ENCODE peak calls at places on chromosomes 11 and 22, in seven cellular contexts. T, W, K, V, A, S and B are unnamed samples.
A peak's percentile ranks its signal among the peaks of the same experiment; 100 is the strongest.

GRCh38 chr11:4644233-4644632 is 451 bp downstream of the OR51E1 start:
- DNase-seq in T (no peak), W (no peak), K (no peak), V (no peak), A (no peak), S (no peak), B (no peak)

GRCh38 chr11:131373326-131373725 is 2.9 kb downstream of the NTM start:
- DNase-seq in T (no peak), W (no peak), K (peak; percentile 73), V (no peak), A (no peak), S (no peak), B (no peak)

GRCh38 chr11:18393581-18394299 is 623 bp upstream of the LDHA start:
- DNase-seq in T (peak; percentile 20), W (no peak), K (no peak), V (no peak), A (no peak), S (peak; percentile 56), B (no peak)

GRCh38 chr22:42150727-42151590 is 20.3 kb upstream of the CYP2D6 start:
- DNase-seq in T (no peak), W (no peak), K (no peak), V (no peak), A (no peak), S (no peak), B (no peak)

GRCh38 chr11:112961751-112962747 is 829 bp downstream of the NCAM1 start:
- DNase-seq in T (no peak), W (no peak), K (peak; percentile 66), V (peak; percentile 65), A (peak; percentile 3), S (peak; percentile 28), B (peak; percentile 7)

GRCh38 chr11:34655335-34656008 is 34.6 kb downstream of the EHF start:
- DNase-seq in T (peak; percentile 83), W (no peak), K (no peak), V (peak; percentile 31), A (no peak), S (no peak), B (peak; percentile 91)

GRCh38 chr11:82972103-82972502 is 70.6 kb downstream of the DDIAS start:
- DNase-seq in T (no peak), W (no peak), K (no peak), V (no peak), A (no peak), S (no peak), B (no peak)

GRCh38 chr11:119687220-119688046 is 41.6 kb downstream of the NECTIN1 start:
- DNase-seq in T (no peak), W (no peak), K (peak; percentile 55), V (no peak), A (no peak), S (no peak), B (no peak)

GRCh38 chr11:11876458-11876857 is 34.7 kb downstream of the USP47 start:
- DNase-seq in T (no peak), W (peak; percentile 56), K (peak; percentile 75), V (no peak), A (no peak), S (no peak), B (no peak)

GRCh38 chr11:105179542-105180278 is 40.1 kb upstream of the CARD18 start:
- DNase-seq in T (no peak), W (peak; percentile 64), K (no peak), V (no peak), A (no peak), S (peak; percentile 12), B (peak; percentile 13)

GRCh38 chr11:35791088-35791958 is 128.7 kb downstream of the TRIM44 start:
- DNase-seq in T (no peak), W (no peak), K (no peak), V (peak; percentile 53), A (no peak), S (no peak), B (no peak)

GRCh38 chr11:131408011-131408640 is 37.7 kb downstream of the NTM start:
- DNase-seq in T (no peak), W (peak; percentile 80), K (peak; percentile 82), V (no peak), A (no peak), S (peak; percentile 70), B (peak; percentile 18)

GRCh38 chr11:746289-747175 is 732 bp upstream of the TALDO1 start:
- DNase-seq in T (no peak), W (peak; percentile 75), K (peak; percentile 73), V (peak; percentile 59), A (no peak), S (no peak), B (no peak)

GRCh38 chr22:29149841-29150555 is 55.7 kb upstream of the EMID1 start:
- DNase-seq in T (no peak), W (no peak), K (peak; percentile 38), V (peak; percentile 57), A (no peak), S (no peak), B (no peak)

GRCh38 chr11:73227571-73228211 is 9.6 kb downstream of the P2RY2 start:
- DNase-seq in T (no peak), W (peak; percentile 95), K (peak; percentile 93), V (no peak), A (no peak), S (peak; percentile 83), B (no peak)

GRCh38 chr22:42648368-42649260 is 578 bp downstream of the CYB5R3 start:
- DNase-seq in T (no peak), W (peak; percentile 61), K (no peak), V (no peak), A (peak; percentile 64), S (peak; percentile 79), B (peak; percentile 38)

GRCh38 chr22:19430890-19431541 is 517 bp downstream of the HIRA start:
- DNase-seq in T (no peak), W (peak; percentile 68), K (peak; percentile 77), V (no peak), A (peak; percentile 60), S (peak; percentile 80), B (peak; percentile 36)

GRCh38 chr22:19446603-19447387 is 716 bp downstream of the C22orf39 start:
- DNase-seq in T (no peak), W (no peak), K (peak; percentile 88), V (no peak), A (no peak), S (no peak), B (peak; percentile 5)

GRCh38 chr11:69437001-69437875 is 44.2 kb upstream of the LINC01488 start:
- DNase-seq in T (no peak), W (peak; percentile 85), K (peak; percentile 94), V (no peak), A (no peak), S (peak; percentile 81), B (no peak)

GRCh38 chr22:50673231-50674126 is 856 bp downstream of the SHANK3 start:
- DNase-seq in T (no peak), W (no peak), K (peak; percentile 60), V (no peak), A (no peak), S (peak; percentile 16), B (no peak)

GRCh38 chr11:57458060-57458409 is 2.3 kb upstream of the RTN4RL2 start:
- DNase-seq in T (no peak), W (no peak), K (peak; percentile 82), V (no peak), A (no peak), S (no peak), B (no peak)

GRCh38 chr11:102589047-102589459 is 36.1 kb downstream of the MMP20 start:
- DNase-seq in T (no peak), W (no peak), K (no peak), V (no peak), A (peak; percentile 57), S (no peak), B (no peak)

GRCh38 chr11:64119748-64120147 is 46.2 kb downstream of the MACROD1 start:
- DNase-seq in T (no peak), W (no peak), K (no peak), V (no peak), A (no peak), S (no peak), B (no peak)

GRCh38 chr22:26215766-26216165 is 46.5 kb downstream of the SEZ6L start:
- DNase-seq in T (no peak), W (no peak), K (no peak), V (no peak), A (no peak), S (no peak), B (no peak)

GRCh38 chr11:19508166-19508565 is 204.5 kb upstream of the NAV2 start:
- DNase-seq in T (no peak), W (peak; percentile 44), K (no peak), V (no peak), A (no peak), S (peak; percentile 38), B (peak; percentile 60)

GRCh38 chr11:118263694-118264567 is at the start of gene MPZL2:
- DNase-seq in T (no peak), W (peak; percentile 97), K (peak; percentile 82), V (no peak), A (no peak), S (peak; percentile 83), B (no peak)

GRCh38 chr11:32210601-32211000 is 119.7 kb downstream of the RCN1 start:
- DNase-seq in T (no peak), W (no peak), K (no peak), V (no peak), A (no peak), S (no peak), B (peak; percentile 32)